ENCODE peak calls at places on chromosomes 11 and 22, in six cellular contexts. Q is HCT116, Z is H1, M is SK-N-SH, I is PC-9, W is astrocyte. V is an unnamed sample. For H3K4me1 and H3K79me2, the result is how much of the 10 kb centered on the place peaks cover.

GRCh38 chr22:37098976-37099577 is 10.4 kb downstream of the TMPRSS6 start:
- DNase-seq in I (no peak), W (no peak), Q (no peak), Z (peak), M (no peak), V (peak)

GRCh38 chr11:122954455-122954854 is 27.2 kb downstream of the BSX start:
- DNase-seq in W (no peak), Z (no peak), Q (no peak), I (no peak), M (no peak), V (no peak)

GRCh38 chr11:120579601-120580000 is 68.1 kb downstream of the GRIK4 start:
- DNase-seq in M (no peak), I (no peak), Q (no peak), Z (no peak), W (no peak), V (no peak)

GRCh38 chr11:85123752-85124231 is 503.4 kb downstream of the DLG2 start:
- DNase-seq in I (no peak), Z (no peak), Q (no peak), W (no peak), M (no peak), V (no peak)

GRCh38 chr11:20611892-20612291 is 12.5 kb downstream of the SLC6A5 start:
- DNase-seq in I (peak), Q (no peak), M (no peak), W (no peak), Z (no peak), V (no peak)

GRCh38 chr11:62727833-62728721 is at the start of gene TTC9C:
- DNase-seq in Z (peak), I (peak), M (peak), Q (peak), W (peak), V (peak)

GRCh38 chr11:75422248-75423231 is 10.5 kb downstream of the KLHL35 start:
- DNase-seq in Z (no peak), M (no peak), Q (no peak), I (peak), W (no peak), V (no peak)

GRCh38 chr11:132353255-132353654 is 982.8 kb downstream of the NTM start:
- DNase-seq in I (no peak), Z (no peak), W (no peak), Q (no peak), M (no peak), V (no peak)

GRCh38 chr11:27089746-27090145 is 49.1 kb downstream of the BBOX1 start:
- DNase-seq in I (no peak), Q (no peak), Z (no peak), M (no peak), W (no peak), V (no peak)

GRCh38 chr22:44586337-44586990 is 88.4 kb upstream of the RTL6 start:
- DNase-seq in M (no peak), Z (no peak), I (no peak), Q (no peak), W (no peak), V (no peak)

GRCh38 chr11:65415499-65416340 is 6.9 kb upstream of the NEAT1 start:
- DNase-seq in W (no peak), Z (no peak), Q (no peak), M (peak), I (no peak), V (peak)

GRCh38 chr11:66316849-66317251 is at the start of gene CD248:
- DNase-seq in Z (no peak), I (no peak), Q (no peak), W (no peak), M (peak), V (peak)

GRCh38 chr22:25750569-25751173 is 8.7 kb downstream of the MYO18B start:
- DNase-seq in M (no peak), W (peak), I (no peak), Z (no peak), Q (no peak), V (no peak)

GRCh38 chr22:25748140-25748539 is 6.2 kb downstream of the MYO18B start:
- DNase-seq in Z (no peak), I (no peak), M (no peak), Q (no peak), W (no peak), V (no peak)

GRCh38 chr22:25751174-25751581 is 9.2 kb downstream of the MYO18B start:
- DNase-seq in I (peak), W (no peak), M (no peak), Z (no peak), Q (no peak), V (no peak)

GRCh38 chr22:25748704-25749103 is 6.7 kb downstream of the MYO18B start:
- DNase-seq in Z (no peak), Q (no peak), M (no peak), I (no peak), W (no peak), V (no peak)

DNA sequence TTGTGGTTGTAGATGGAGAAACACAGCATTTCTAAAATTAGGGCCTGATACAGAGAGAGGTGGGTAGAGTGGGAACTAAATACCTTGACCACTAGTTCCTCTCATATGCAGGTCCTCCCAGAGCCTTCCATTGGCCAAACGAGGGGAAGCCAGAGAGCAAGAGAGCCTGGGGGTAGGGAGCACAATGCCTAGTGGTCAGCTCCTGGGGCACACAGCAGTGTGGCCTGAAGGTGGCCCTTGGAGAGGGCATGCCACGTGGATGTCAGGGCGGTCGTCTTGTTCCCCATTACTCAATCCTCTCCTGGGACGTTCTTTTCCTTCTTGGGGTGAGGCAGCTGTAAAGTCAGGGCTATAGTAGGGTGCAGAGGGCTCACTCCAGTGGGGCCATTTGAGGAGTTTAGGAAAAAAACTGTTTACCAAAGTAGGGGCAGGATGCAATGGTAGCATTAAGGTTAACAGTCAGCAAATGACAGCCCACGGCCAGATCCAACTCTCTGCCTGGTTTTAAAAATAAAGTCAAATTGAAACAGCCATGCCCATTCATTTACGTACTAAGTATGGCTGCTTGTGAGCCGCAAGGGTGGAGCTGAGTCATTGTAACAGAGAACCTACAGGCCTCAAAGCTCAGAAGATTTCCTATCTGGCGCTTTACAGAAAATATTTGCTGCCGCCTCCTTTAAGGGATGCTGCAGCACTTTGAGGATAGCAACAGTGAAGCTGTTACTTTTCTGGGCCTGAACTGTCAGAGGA is 7.6 kb downstream of the MYO18B start:
- DNase-seq in Q (no peak), W (peak), Z (no peak), I (no peak), M (no peak), V (no peak)
- H3K4me1 ChIP-seq in Q (under half), W (under half), Z (under half), I (under half), M (under half), V (under half)

GRCh38 chr11:28798286-28798685 is 690.1 kb downstream of the METTL15 start:
- DNase-seq in Q (no peak), M (no peak), Z (no peak), W (peak), I (no peak), V (no peak)

GRCh38 chr11:28793282-28793738 is 685.1 kb downstream of the METTL15 start:
- DNase-seq in Q (no peak), Z (peak), M (no peak), I (no peak), W (no peak), V (peak)

GRCh38 chr11:28792856-28793255 is 684.7 kb downstream of the METTL15 start:
- DNase-seq in Z (no peak), M (no peak), Q (no peak), W (no peak), I (no peak), V (no peak)

GRCh38 chr11:28797536-28797935 is 689.3 kb downstream of the METTL15 start:
- DNase-seq in W (no peak), I (no peak), Z (no peak), M (no peak), Q (no peak), V (no peak)

DNA sequence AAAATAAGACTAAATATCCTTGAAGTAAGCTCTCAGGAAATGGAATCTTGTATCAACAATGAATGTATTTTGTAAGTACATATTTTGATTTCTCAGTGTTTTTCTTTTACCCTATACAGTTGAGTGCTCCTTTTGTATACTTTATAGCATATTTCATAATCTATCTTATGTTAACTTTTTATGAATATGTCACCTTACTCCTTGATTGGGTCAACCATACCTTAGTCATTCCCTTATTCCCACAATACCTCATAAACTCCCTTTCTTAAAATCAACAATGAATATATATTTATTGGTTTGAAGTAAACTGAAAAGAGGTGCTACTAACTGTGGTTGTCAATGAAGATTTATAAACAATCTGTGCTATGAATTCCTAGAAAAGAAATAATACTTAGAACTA is 686.2 kb downstream of the METTL15 start:
- DNase-seq in M (no peak), W (no peak), Q (no peak), Z (no peak), I (no peak), V (no peak)
- TF ChIP-seq CTCF in M (no peak), W (no peak), Q (no peak), Z (no peak), I (no peak), V (no peak)

DNA sequence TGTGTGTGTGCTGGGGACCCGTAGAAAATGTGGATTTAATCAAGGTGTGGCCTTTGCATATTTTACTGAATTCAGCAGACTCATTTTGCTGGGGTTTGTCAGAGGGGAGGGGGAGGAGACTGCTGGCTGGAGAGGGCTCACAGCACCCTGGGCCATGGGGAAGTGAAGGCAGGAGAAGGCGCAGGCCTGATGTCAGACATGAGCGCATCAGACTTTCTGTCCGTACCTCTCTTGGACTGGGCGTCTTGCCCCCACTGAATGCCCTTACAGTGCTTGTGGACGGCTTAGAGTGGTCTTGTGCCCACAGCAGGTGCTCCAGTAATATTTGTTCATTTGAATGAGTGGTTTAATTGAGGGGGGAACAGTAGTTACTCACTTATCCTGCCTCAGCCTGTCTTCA is 75.2 kb downstream of the TEAD1 start:
- DNase-seq in Q (no peak), I (no peak), W (no peak), M (no peak), Z (no peak), V (no peak)
- H3K79me2 ChIP-seq in Q (half or more), I (half or more), W (half or more), M (half or more), Z (under half), V (half or more)

GRCh38 chr11:17428261-17428660 is 39.8 kb upstream of the KCNJ11 start:
- DNase-seq in Q (no peak), Z (no peak), M (no peak), W (no peak), I (no peak), V (no peak)
- H3K4me1 ChIP-seq in Q (under half), Z (under half), M (under half), W (under half), I (under half), V (under half)

GRCh38 chr22:27801197-27801615 is 350 bp downstream of the MN1 start:
- DNase-seq in Z (peak), I (no peak), Q (no peak), M (peak), W (no peak), V (peak)
- TF ChIP-seq CTCF in Z (no peak), I (no peak), Q (no peak), M (no peak), W (no peak), V (no peak)

GRCh38 chr11:9250139-9250582 is 15.0 kb downstream of the DENND5A start:
- DNase-seq in Z (no peak), M (no peak), W (peak), Q (no peak), I (no peak), V (no peak)

GRCh38 chr11:9253086-9253485 is 12.1 kb downstream of the DENND5A start:
- DNase-seq in Q (no peak), M (no peak), W (no peak), Z (no peak), I (no peak), V (no peak)

GRCh38 chr11:9249252-9249651 is 15.9 kb downstream of the DENND5A start:
- DNase-seq in I (no peak), Z (no peak), M (no peak), Q (no peak), W (no peak), V (no peak)

GRCh38 chr11:9251306-9251705 is 13.8 kb downstream of the DENND5A start:
- DNase-seq in Q (no peak), W (no peak), I (no peak), Z (no peak), M (peak), V (no peak)

GRCh38 chr11:9254416-9254815 is 10.7 kb downstream of the DENND5A start:
- DNase-seq in M (no peak), W (no peak), Q (no peak), Z (no peak), I (no peak), V (no peak)
- H3K79me2 ChIP-seq in M (half or more), W (half or more), Q (half or more), Z (under half), I (under half), V (half or more)

GRCh38 chr11:64218628-64219353 is 7.2 kb downstream of the TRPT1 start:
- DNase-seq in W (no peak), Z (no peak), I (no peak), M (peak), Q (no peak), V (peak)

GRCh38 chr11:64220798-64221197 is 5.2 kb downstream of the TRPT1 start:
- DNase-seq in M (no peak), W (no peak), Q (no peak), I (no peak), Z (no peak), V (no peak)

GRCh38 chr11:64220271-64220670 is 5.7 kb downstream of the TRPT1 start:
- DNase-seq in M (no peak), Z (no peak), W (no peak), I (no peak), Q (no peak), V (peak)

GRCh38 chr11:64219354-64219684 is 6.7 kb downstream of the TRPT1 start:
- DNase-seq in Q (no peak), I (no peak), W (no peak), M (no peak), Z (no peak), V (no peak)

GRCh38 chr11:64219755-64220154 is 6.2 kb downstream of the TRPT1 start:
- DNase-seq in Z (no peak), M (no peak), W (no peak), I (no peak), Q (no peak), V (peak)
- H3K4me1 ChIP-seq in Z (under half), M (under half), W (under half), I (under half), Q (under half), V (under half)

DNA sequence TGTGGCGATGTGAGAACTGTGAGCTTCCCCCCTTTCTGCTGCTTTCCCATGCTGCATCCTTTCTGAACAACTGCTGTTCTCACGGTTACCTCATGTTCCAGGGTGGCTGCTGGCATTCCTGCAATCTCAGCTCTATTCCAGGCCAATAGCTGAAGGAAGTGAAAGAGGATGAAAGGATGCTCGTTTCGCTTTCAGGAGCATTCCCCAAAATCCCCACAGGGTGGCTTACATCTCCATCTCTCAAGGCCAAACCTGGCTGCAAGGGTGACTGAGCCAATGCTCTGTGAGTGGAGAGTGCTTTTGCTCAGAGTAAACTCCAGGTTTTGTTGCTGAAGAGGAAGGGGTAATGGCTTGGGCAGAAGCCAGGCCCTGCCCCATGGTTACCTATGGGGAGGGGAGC is 848.2 kb downstream of the BRD1 start:
- DNase-seq in Z (no peak), I (no peak), W (no peak), Q (peak), M (no peak), V (peak)
- TF ChIP-seq CTCF in Z (peak), I (peak), W (no peak), Q (peak), M (peak), V (peak)

GRCh38 chr22:24035296-24035695 is 24.2 kb downstream of the CABIN1 start:
- DNase-seq in M (no peak), W (no peak), Z (no peak), I (no peak), Q (no peak), V (no peak)
- H3K79me2 ChIP-seq in M (under half), W (under half), Z (under half), I (under half), Q (half or more), V (under half)